ENCODE peak calls at places on chromosomes 13 and 19, in seven cellular contexts. J, E, Y, U, A, D and I are unnamed samples.
A peak's percentile ranks its signal among the peaks of the same experiment; 100 is the strongest.

GRCh38 chr19:45677351-45678230 is 9.6 kb downstream of the GIPR start:
- DNase-seq in J (peak; percentile 54), E (no peak), Y (peak; percentile 84), U (peak; percentile 25), A (peak; percentile 95), D (no peak), I (peak; percentile 93)

GRCh38 chr19:40803857-40804782 is 5.1 kb downstream of the EGLN2 start:
- DNase-seq in J (no peak), E (no peak), Y (no peak), U (no peak), A (peak; percentile 70), D (no peak), I (no peak)

GRCh38 chr19:6276447-6276846 is 3.3 kb downstream of the MLLT1 start:
- DNase-seq in J (no peak), E (no peak), Y (no peak), U (no peak), A (peak; percentile 59), D (no peak), I (no peak)

GRCh38 chr19:469833-470232 is 9.0 kb upstream of the SHC2 start:
- DNase-seq in J (no peak), E (no peak), Y (no peak), U (no peak), A (no peak), D (no peak), I (no peak)

GRCh38 chr13:64180756-64181155 is 2765.1 kb upstream of the PCDH20 start:
- DNase-seq in J (no peak), E (no peak), Y (no peak), U (no peak), A (no peak), D (no peak), I (no peak)

GRCh38 chr19:5547881-5548280 is 19.9 kb downstream of the TINCR start:
- DNase-seq in J (no peak), E (no peak), Y (no peak), U (no peak), A (no peak), D (peak; percentile 76), I (peak; percentile 18)

GRCh38 chr19:48367855-48368254 is 3.7 kb downstream of the SYNGR4 start:
- DNase-seq in J (no peak), E (no peak), Y (no peak), U (no peak), A (peak; percentile 41), D (no peak), I (no peak)

GRCh38 chr13:28636677-28637317 is 22.1 kb upstream of the POMP start:
- DNase-seq in J (no peak), E (no peak), Y (peak; percentile 25), U (peak; percentile 27), A (peak; percentile 53), D (peak; percentile 50), I (peak; percentile 80)

GRCh38 chr13:60331249-60332012 is 65.6 kb upstream of the TDRD3 start:
- DNase-seq in J (no peak), E (no peak), Y (no peak), U (no peak), A (no peak), D (no peak), I (no peak)

GRCh38 chr13:28754698-28755545 is 36.2 kb upstream of the SLC46A3 start:
- DNase-seq in J (no peak), E (no peak), Y (no peak), U (no peak), A (no peak), D (peak; percentile 1), I (no peak)

GRCh38 chr13:67355791-67356190 is 125.7 kb upstream of the PCDH9 start:
- DNase-seq in J (no peak), E (no peak), Y (no peak), U (no peak), A (no peak), D (no peak), I (no peak)

GRCh38 chr13:43269037-43269476 is 245.7 kb downstream of the DNAJC15 start:
- DNase-seq in J (no peak), E (no peak), Y (no peak), U (no peak), A (peak; percentile 65), D (no peak), I (no peak)

GRCh38 chr19:55986487-55986886 is at the start of gene NLRP5:
- DNase-seq in J (no peak), E (no peak), Y (no peak), U (no peak), A (no peak), D (no peak), I (peak; percentile 6)

GRCh38 chr13:19957320-19958118 is 1.0 kb upstream of the ZMYM2 start:
- DNase-seq in J (peak; percentile 51), E (peak; percentile 59), Y (peak; percentile 68), U (peak; percentile 71), A (peak; percentile 86), D (peak; percentile 68), I (peak; percentile 72)

GRCh38 chr19:9342610-9343304 is 18.8 kb downstream of the ZNF559 start:
- DNase-seq in J (no peak), E (no peak), Y (no peak), U (no peak), A (no peak), D (no peak), I (no peak)

GRCh38 chr13:35727881-35728280 is 251.4 kb upstream of the MAB21L1 start:
- DNase-seq in J (no peak), E (no peak), Y (no peak), U (no peak), A (no peak), D (no peak), I (no peak)

GRCh38 chr13:20429682-20430081 is 96.0 kb downstream of the CRYL1 start:
- DNase-seq in J (no peak), E (no peak), Y (no peak), U (no peak), A (no peak), D (no peak), I (no peak)

GRCh38 chr13:28707629-28708427 is 10.9 kb downstream of the SLC46A3 start:
- DNase-seq in J (no peak), E (peak; percentile 73), Y (no peak), U (peak; percentile 19), A (no peak), D (no peak), I (peak; percentile 91)

GRCh38 chr19:1471514-1472107 is 7.4 kb downstream of the C19orf25 start:
- DNase-seq in J (no peak), E (no peak), Y (peak; percentile 54), U (peak; percentile 42), A (no peak), D (no peak), I (no peak)

GRCh38 chr13:101915755-101916107 is 463.3 kb downstream of the ITGBL1 start:
- DNase-seq in J (no peak), E (no peak), Y (no peak), U (no peak), A (no peak), D (no peak), I (no peak)

GRCh38 chr13:100892981-100893380 is 218.4 kb upstream of the TMTC4 start:
- DNase-seq in J (no peak), E (no peak), Y (no peak), U (peak; percentile 30), A (no peak), D (no peak), I (no peak)

GRCh38 chr13:109764474-109765292 is 21.7 kb downstream of the IRS2 start:
- DNase-seq in J (no peak), E (no peak), Y (peak; percentile 60), U (peak; percentile 60), A (no peak), D (peak; percentile 23), I (no peak)

GRCh38 chr13:84607614-84608013 is 725.3 kb upstream of the SLITRK1 start:
- DNase-seq in J (no peak), E (no peak), Y (no peak), U (no peak), A (no peak), D (no peak), I (no peak)

GRCh38 chr13:108917581-108917980 is 288.2 kb downstream of the MYO16 start:
- DNase-seq in J (no peak), E (no peak), Y (no peak), U (no peak), A (no peak), D (no peak), I (no peak)

GRCh38 chr13:35086667-35087066 is 144.6 kb downstream of the NBEA start:
- DNase-seq in J (no peak), E (no peak), Y (no peak), U (no peak), A (no peak), D (no peak), I (peak; percentile 15)

GRCh38 chr13:30745917-30746686 is 10.8 kb downstream of the ALOX5AP start:
- DNase-seq in J (no peak), E (no peak), Y (peak; percentile 17), U (no peak), A (peak; percentile 49), D (no peak), I (no peak)

GRCh38 chr13:28408235-28408848 is 86.6 kb downstream of the FLT1 start:
- DNase-seq in J (no peak), E (no peak), Y (no peak), U (no peak), A (peak; percentile 22), D (no peak), I (peak; percentile 75)

GRCh38 chr19:33477781-33478180 is 43.8 kb downstream of the PEPD start:
- DNase-seq in J (no peak), E (no peak), Y (no peak), U (no peak), A (no peak), D (no peak), I (no peak)

GRCh38 chr13:30616927-30617314 is 799 bp upstream of the USPL1 start:
- DNase-seq in J (no peak), E (peak; percentile 68), Y (peak; percentile 73), U (peak; percentile 88), A (peak; percentile 80), D (peak; percentile 62), I (peak; percentile 90)

GRCh38 chr19:47699360-47699917 is 13.8 kb upstream of the EHD2 start:
- DNase-seq in J (peak; percentile 32), E (peak; percentile 21), Y (peak; percentile 23), U (no peak), A (no peak), D (peak; percentile 21), I (no peak)

GRCh38 chr13:29487466-29488454 is 107.7 kb downstream of the SLC7A1 start:
- DNase-seq in J (no peak), E (no peak), Y (no peak), U (no peak), A (no peak), D (no peak), I (no peak)

GRCh38 chr19:18596752-18597157 is 8.2 kb downstream of the REX1BD start:
- DNase-seq in J (no peak), E (no peak), Y (no peak), U (no peak), A (peak; percentile 34), D (no peak), I (no peak)

GRCh38 chr19:49590971-49591730 is at the start of gene PRR12:
- DNase-seq in J (peak; percentile 34), E (peak; percentile 82), Y (peak; percentile 68), U (peak; percentile 75), A (peak; percentile 45), D (peak; percentile 72), I (peak; percentile 53)